ENCODE peak calls at places on chromosomes 3 and 15, in five cellular contexts. B is astrocyte, J is H9, P is mammary epithelial cell, C is SK-N-SH. A is an unnamed sample. For H3K9me3, the result is how much of the 10 kb centered on the place peaks cover.

GRCh38 chr15:74788716-74789151 is 6.9 kb downstream of the CSK start:
- DNase-seq in B (no peak), J (no peak), P (no peak), C (no peak), A (no peak)

GRCh38 chr15:57457726-57458125 is 81.4 kb downstream of the CGNL1 start:
- DNase-seq in B (peak), J (no peak), P (no peak), C (no peak), A (no peak)

GRCh38 chr3:157294444-157294843 is 134.5 kb upstream of the CCNL1 start:
- DNase-seq in B (peak), J (no peak), P (no peak), C (no peak), A (no peak)

GRCh38 chr3:111910806-111911205 is 51.7 kb downstream of the PHLDB2 start:
- DNase-seq in B (peak), J (no peak), P (no peak), C (no peak), A (no peak)

GRCh38 chr3:123719785-123720531 is 135.1 kb upstream of the HACD2 start:
- DNase-seq in B (no peak), J (no peak), P (no peak), C (no peak), A (no peak)

GRCh38 chr3:9976736-9977709 is 9.6 kb downstream of the EMC3 start:
- DNase-seq in B (peak), J (no peak), P (peak), C (no peak), A (peak)

GRCh38 chr3:14902719-14903118 is 44.7 kb upstream of the NR2C2 start:
- DNase-seq in B (no peak), J (no peak), P (no peak), C (no peak), A (no peak)

GRCh38 chr3:10601131-10601856 is 95.9 kb upstream of the ATP2B2 start:
- DNase-seq in B (peak), J (no peak), P (peak), C (no peak), A (no peak)

GRCh38 chr3:57855281-57855680 is 99.2 kb downstream of the SLMAP start:
- DNase-seq in B (peak), J (no peak), P (peak), C (no peak), A (no peak)

GRCh38 chr3:38829404-38829803 is 13.4 kb upstream of the SCN10A start:
- DNase-seq in B (peak), J (no peak), P (peak), C (peak), A (no peak)

GRCh38 chr3:99394831-99395733 is 243.3 kb upstream of the COL8A1 start:
- DNase-seq in B (peak), J (no peak), P (peak), C (no peak), A (peak)

GRCh38 chr3:150414273-150414672 is 6.2 kb downstream of the TSC22D2 start:
- DNase-seq in B (peak), J (no peak), P (peak), C (no peak), A (peak)

GRCh38 chr15:26929588-26929987 is 41.4 kb upstream of the GABRG3 start:
- DNase-seq in B (no peak), J (no peak), P (no peak), C (no peak), A (no peak)

GRCh38 chr3:27639271-27639670 is 82.9 kb downstream of the EOMES start:
- DNase-seq in B (no peak), J (no peak), P (no peak), C (no peak), A (no peak)

GRCh38 chr3:171565671-171566070 is 105.5 kb upstream of the TNIK start:
- DNase-seq in B (no peak), J (no peak), P (no peak), C (no peak), A (peak)

GRCh38 chr3:102733811-102734574 is 299.2 kb downstream of the ZPLD1 start:
- DNase-seq in B (peak), J (no peak), P (no peak), C (no peak), A (peak)

GRCh38 chr15:41936649-41937567 is 35.4 kb downstream of the EHD4 start:
- DNase-seq in B (peak), J (no peak), P (no peak), C (no peak), A (no peak)

GRCh38 chr15:73941449-73941848 is 15.2 kb downstream of the LOXL1 start:
- DNase-seq in B (no peak), J (no peak), P (no peak), C (no peak), A (no peak)

GRCh38 chr3:71547254-71548198 is 36.0 kb downstream of the FOXP1 start:
- DNase-seq in B (no peak), J (no peak), P (no peak), C (no peak), A (no peak)

GRCh38 chr3:123085293-123085949 is 18.6 kb downstream of the PDIA5 start:
- DNase-seq in B (no peak), J (no peak), P (no peak), C (peak), A (no peak)

GRCh38 chr3:140570602-140571001 is 107.3 kb upstream of the TRIM42 start:
- DNase-seq in B (no peak), J (no peak), P (no peak), C (peak), A (no peak)

GRCh38 chr3:2579206-2579605 is 480.5 kb downstream of the CNTN4 start:
- DNase-seq in B (no peak), J (no peak), P (no peak), C (peak), A (no peak)

GRCh38 chr3:125118600-125118999 is 62.8 kb upstream of the HEG1 start:
- DNase-seq in B (no peak), J (no peak), P (no peak), C (no peak), A (no peak)

GRCh38 chr3:131242201-131242600 is 139.4 kb upstream of the NUDT16 start:
- DNase-seq in B (no peak), J (no peak), P (no peak), C (no peak), A (no peak)

GRCh38 chr3:69178838-69179739 is 56.7 kb upstream of the LMOD3 start:
- DNase-seq in B (peak), J (no peak), P (peak), C (no peak), A (peak)

GRCh38 chr15:95298729-95299128 is 1031.8 kb upstream of the NR2F2 start:
- DNase-seq in B (no peak), J (no peak), P (no peak), C (no peak), A (no peak)

GRCh38 chr3:193851941-193852674 is 259.1 kb downstream of the OPA1 start:
- DNase-seq in B (no peak), J (peak), P (no peak), C (no peak), A (peak)

GRCh38 chr15:29457729-29458128 is 188.1 kb upstream of the NSMCE3 start:
- DNase-seq in B (no peak), J (no peak), P (no peak), C (no peak), A (no peak)

GRCh38 chr15:73832657-73833056 is 40.7 kb upstream of the TBC1D21 start:
- DNase-seq in B (no peak), J (no peak), P (no peak), C (no peak), A (no peak)

GRCh38 chr3:161859057-161859456 is 362.4 kb downstream of the OTOL1 start:
- DNase-seq in B (no peak), J (no peak), P (no peak), C (no peak), A (no peak)

GRCh38 chr15:101198031-101198430 is 53.8 kb downstream of the CHSY1 start:
- DNase-seq in B (no peak), J (no peak), P (no peak), C (no peak), A (no peak)

GRCh38 chr15:101201411-101202174 is 50.3 kb downstream of the CHSY1 start:
- DNase-seq in B (peak), J (peak), P (peak), C (peak), A (peak)

GRCh38 chr15:101203029-101203428 is 48.8 kb downstream of the CHSY1 start:
- DNase-seq in B (no peak), J (no peak), P (no peak), C (no peak), A (no peak)

GRCh38 chr15:101198820-101199219 is 53.0 kb downstream of the CHSY1 start:
- DNase-seq in B (peak), J (no peak), P (no peak), C (no peak), A (no peak)

GRCh38 chr15:101200181-101200580 is 51.7 kb downstream of the CHSY1 start:
- DNase-seq in B (no peak), J (no peak), P (no peak), C (no peak), A (no peak)
- H3K9me3 ChIP-seq in B (under half), J (under half), P (under half), C (under half), A (under half)

GRCh38 chr3:179148446-179149238 is 485 bp downstream of the PIK3CA start:
- DNase-seq in B (peak), J (no peak), P (peak), C (peak), A (peak)

GRCh38 chr3:179151474-179151873 is 3.3 kb downstream of the PIK3CA start:
- DNase-seq in B (no peak), J (no peak), P (no peak), C (no peak), A (no peak)

GRCh38 chr3:179149239-179149887 is 1.2 kb downstream of the PIK3CA start:
- DNase-seq in B (peak), J (no peak), P (peak), C (no peak), A (peak)

GRCh38 chr3:179147571-179148445 is at the start of gene PIK3CA:
- DNase-seq in B (peak), J (peak), P (peak), C (peak), A (peak)

DNA sequence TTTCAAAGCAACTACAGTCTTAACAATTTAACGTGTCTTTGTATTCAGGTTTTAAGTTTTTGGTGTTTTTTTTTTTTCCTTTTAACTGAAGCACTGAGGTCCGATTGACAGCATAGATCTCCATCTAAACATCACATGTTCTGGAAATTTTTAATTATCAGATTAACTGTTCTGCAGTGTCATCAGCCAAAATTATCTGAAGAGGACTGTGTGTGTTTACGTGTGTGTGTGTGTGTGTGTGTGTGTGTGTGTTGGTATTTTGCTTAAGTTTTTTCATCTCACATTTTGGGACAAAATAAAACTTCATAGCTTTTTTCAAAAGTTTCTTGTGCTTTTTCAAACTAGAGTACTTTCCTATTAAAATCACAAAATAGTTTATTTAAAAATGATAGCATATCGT is 1.8 kb downstream of the PIK3CA start:
- DNase-seq in B (no peak), J (no peak), P (no peak), C (no peak), A (no peak)
- H3K4me2 ChIP-seq in B (peak), J (peak), P (peak), C (peak), A (peak)

GRCh38 chr3:82834098-82834497 is 1072.7 kb upstream of the GBE1 start:
- DNase-seq in B (no peak), J (no peak), P (no peak), C (no peak), A (no peak)

DNA sequence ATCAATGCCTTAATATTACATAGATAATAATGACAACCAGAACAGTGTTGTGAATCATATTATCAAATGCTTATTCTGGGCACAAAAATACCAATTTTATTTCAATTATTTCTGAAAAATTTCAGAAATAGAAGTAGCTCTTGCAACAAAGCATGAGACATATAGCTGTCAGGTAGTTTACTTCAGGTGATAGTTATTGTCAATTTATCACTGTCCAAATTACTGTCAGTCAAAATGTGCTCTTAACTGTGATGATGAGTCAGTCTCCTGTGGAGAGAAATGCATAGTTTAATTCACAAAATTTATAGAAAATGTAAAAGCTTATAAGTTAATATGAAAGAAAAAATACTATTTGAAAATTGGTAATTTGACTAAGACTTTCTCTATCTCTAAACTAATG is 1078.4 kb upstream of the GBE1 start:
- DNase-seq in B (no peak), J (no peak), P (no peak), C (no peak), A (no peak)
- H3K9me3 ChIP-seq in B (under half), J (under half), P (under half), C (under half), A (under half)

GRCh38 chr15:90342655-90343054 is 9.4 kb upstream of the ZNF774 start:
- DNase-seq in B (no peak), J (no peak), P (no peak), C (no peak), A (no peak)
- H3K4me2 ChIP-seq in B (no peak), J (no peak), P (no peak), C (no peak), A (no peak)

GRCh38 chr3:128923607-128924385 is 44.4 kb downstream of the ACAD9 start:
- DNase-seq in B (no peak), J (peak), P (no peak), C (no peak), A (no peak)
- H3K9me3 ChIP-seq in B (under half), J (half or more), P (under half), C (under half), A (under half)

GRCh38 chr3:191296041-191296541 is 33.1 kb upstream of the CCDC50 start:
- DNase-seq in B (no peak), J (no peak), P (no peak), C (no peak), A (no peak)
- H3K4me2 ChIP-seq in B (no peak), J (no peak), P (no peak), C (no peak), A (no peak)

DNA sequence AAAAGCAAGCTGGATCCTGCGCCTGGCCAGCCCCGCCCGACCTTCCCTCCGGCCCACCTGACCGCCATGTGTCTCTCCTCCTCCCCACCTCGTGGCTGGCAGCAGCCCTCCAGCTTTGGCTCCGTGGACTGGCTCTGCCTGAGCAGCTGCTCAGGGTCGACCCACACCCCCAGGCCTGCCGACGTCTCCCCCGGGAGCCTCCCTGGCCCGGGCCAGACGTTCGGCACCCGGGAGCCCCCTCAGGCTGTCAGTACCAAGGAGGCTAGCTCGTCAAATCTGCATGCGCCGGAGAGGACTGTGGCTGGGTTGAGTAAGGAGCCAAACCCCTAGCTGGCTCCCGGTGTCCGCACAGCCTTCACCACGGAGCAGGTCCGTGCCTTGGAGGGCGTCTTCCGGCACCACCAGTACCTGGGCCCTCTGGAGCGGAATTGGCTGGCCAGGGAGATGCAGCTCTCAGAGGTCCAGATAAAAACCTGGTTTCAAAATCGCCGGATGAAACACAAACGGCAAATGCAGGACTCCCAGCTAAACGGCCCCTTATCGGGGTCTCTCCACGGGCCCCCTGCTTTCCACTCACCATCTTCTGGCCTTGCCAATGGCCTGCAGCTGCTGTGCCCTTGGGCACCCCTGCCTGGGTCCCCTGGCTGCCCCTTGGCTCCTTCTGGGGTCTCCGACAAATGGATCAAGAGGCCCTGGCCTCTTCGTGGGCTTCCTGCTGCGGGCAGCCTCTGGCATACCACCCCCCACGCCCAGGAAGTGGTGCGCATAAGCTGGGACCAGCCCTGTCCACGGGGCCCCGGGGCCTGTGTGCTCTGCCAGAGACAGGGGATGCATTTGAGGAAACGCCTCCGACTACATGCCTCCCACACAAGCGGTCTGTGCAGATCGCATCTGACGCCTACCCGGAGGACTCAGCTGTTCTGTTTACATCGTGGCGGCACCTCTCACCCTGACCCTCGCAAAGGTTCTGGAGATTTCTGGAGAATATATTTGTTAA is 345.0 kb downstream of the ZNF385D start:
- DNase-seq in B (no peak), J (peak), P (no peak), C (no peak), A (no peak)
- H3K9me3 ChIP-seq in B (under half), J (under half), P (under half), C (under half), A (under half)

GRCh38 chr3:13266005-13266404 is 154.1 kb downstream of the NUP210 start:
- DNase-seq in B (no peak), J (no peak), P (no peak), C (no peak), A (no peak)

GRCh38 chr3:13266651-13267347 is 153.3 kb downstream of the NUP210 start:
- DNase-seq in B (no peak), J (no peak), P (no peak), C (no peak), A (no peak)

GRCh38 chr3:13268961-13269391 is 151.1 kb downstream of the NUP210 start:
- DNase-seq in B (no peak), J (no peak), P (no peak), C (peak), A (no peak)

GRCh38 chr3:13268120-13268519 is 152.0 kb downstream of the NUP210 start:
- DNase-seq in B (no peak), J (no peak), P (no peak), C (no peak), A (no peak)

GRCh38 chr3:13267348-13267659 is 152.8 kb downstream of the NUP210 start:
- DNase-seq in B (no peak), J (no peak), P (no peak), C (no peak), A (no peak)
- H3K4me2 ChIP-seq in B (no peak), J (no peak), P (no peak), C (no peak), A (no peak)

GRCh38 chr15:87345955-87346354 is 910.6 kb downstream of the NTRK3 start:
- DNase-seq in B (no peak), J (no peak), P (no peak), C (no peak), A (no peak)

DNA sequence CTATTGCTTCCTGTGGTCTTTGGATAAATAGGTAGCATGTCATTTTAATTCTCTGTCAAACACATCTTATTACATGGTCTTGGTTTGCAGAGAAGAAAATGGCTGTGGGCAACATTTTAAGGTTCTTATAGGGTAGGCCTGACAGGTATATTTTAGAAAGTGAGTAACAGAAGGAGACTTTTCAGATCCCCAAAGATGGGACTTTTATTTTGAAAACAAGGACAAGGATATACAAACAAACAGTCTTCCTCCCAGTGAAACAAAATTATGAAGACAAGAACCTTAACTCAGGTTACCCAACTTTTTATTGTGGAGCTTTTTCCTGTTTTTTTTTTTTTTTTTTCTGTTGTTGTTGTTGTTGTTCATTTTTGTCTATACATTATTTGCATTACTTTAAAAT is 916.2 kb downstream of the NTRK3 start:
- DNase-seq in B (no peak), J (no peak), P (no peak), C (no peak), A (no peak)
- H3K9me3 ChIP-seq in B (under half), J (under half), P (under half), C (under half), A (under half)

GRCh38 chr3:153429821-153430220 is 267.8 kb downstream of the RAP2B start:
- DNase-seq in B (no peak), J (no peak), P (no peak), C (no peak), A (no peak)
- H3K4me2 ChIP-seq in B (no peak), J (no peak), P (no peak), C (no peak), A (no peak)

A was measured in PC-9.